ENCODE peak calls at places on chromosome 7, in seven cellular contexts. D is H1, O is stomach, A is transverse colon, Q is GM12892, W is HL-60, C is endothelial cell of umbilical vein. K is an unnamed sample.

GRCh38 chr7:151080091-151080521 is 503 bp downstream of the FASTK start:
- DNase-seq in A (no peak), C (no peak), W (no peak), Q (no peak), D (no peak), O (no peak), K (no peak)

GRCh38 chr7:110921478-110922210 is 169.3 kb upstream of the LRRN3 start:
- DNase-seq in O (no peak), D (no peak), Q (no peak), C (no peak), W (no peak), A (no peak), K (no peak)

GRCh38 chr7:25887795-25888559 is 264.0 kb upstream of the NFE2L3 start:
- DNase-seq in C (no peak), D (no peak), W (no peak), O (no peak), Q (no peak), A (no peak), K (no peak)

GRCh38 chr7:124076844-124077243 is 44.0 kb upstream of the TMEM229A start:
- DNase-seq in D (no peak), W (peak), C (no peak), A (no peak), Q (no peak), O (no peak), K (no peak)

GRCh38 chr7:107744345-107744750 is 406 bp downstream of the CBLL1 start:
- DNase-seq in A (no peak), Q (no peak), O (no peak), D (no peak), W (no peak), C (no peak), K (no peak)

GRCh38 chr7:6256709-6257535 is 15.5 kb downstream of the CYTH3 start:
- DNase-seq in W (peak), D (no peak), A (peak), C (no peak), Q (no peak), O (no peak), K (no peak)

GRCh38 chr7:84638339-84638697 is 443.7 kb upstream of the SEMA3A start:
- DNase-seq in Q (no peak), D (no peak), C (no peak), W (no peak), A (no peak), O (no peak), K (no peak)

GRCh38 chr7:98678215-98678614 is 61.1 kb downstream of the NPTX2 start:
- DNase-seq in Q (no peak), C (no peak), D (no peak), A (no peak), W (no peak), O (no peak), K (no peak)

GRCh38 chr7:47763063-47763974 is 181.4 kb upstream of the TNS3 start:
- DNase-seq in D (no peak), O (no peak), Q (no peak), C (peak), W (no peak), A (peak), K (no peak)

GRCh38 chr7:8296362-8296659 is 34.3 kb upstream of the ICA1 start:
- DNase-seq in A (no peak), W (no peak), Q (no peak), C (no peak), D (no peak), O (no peak), K (no peak)

GRCh38 chr7:11203688-11204087 is 230.0 kb downstream of the PHF14 start:
- DNase-seq in Q (no peak), D (no peak), A (peak), C (no peak), W (no peak), O (no peak), K (no peak)

GRCh38 chr7:11210374-11210773 is 236.7 kb downstream of the PHF14 start:
- DNase-seq in A (no peak), C (no peak), O (no peak), D (no peak), W (no peak), Q (no peak), K (no peak)

GRCh38 chr7:11203224-11203623 is 229.6 kb downstream of the PHF14 start:
- DNase-seq in D (no peak), W (no peak), Q (no peak), A (no peak), C (no peak), O (no peak), K (no peak)

GRCh38 chr7:11207565-11207964 is 233.9 kb downstream of the PHF14 start:
- DNase-seq in A (no peak), C (no peak), Q (no peak), O (no peak), D (no peak), W (no peak), K (no peak)

GRCh38 chr7:11206131-11206921 is 232.7 kb downstream of the PHF14 start:
- DNase-seq in A (no peak), Q (no peak), O (no peak), W (no peak), C (peak), D (no peak), K (no peak)
- TF ChIP-seq POLR2AphosphoS5 in A (no peak), Q (no peak), O (no peak), W (no peak), C (no peak), D (no peak), K (no peak)

DNA sequence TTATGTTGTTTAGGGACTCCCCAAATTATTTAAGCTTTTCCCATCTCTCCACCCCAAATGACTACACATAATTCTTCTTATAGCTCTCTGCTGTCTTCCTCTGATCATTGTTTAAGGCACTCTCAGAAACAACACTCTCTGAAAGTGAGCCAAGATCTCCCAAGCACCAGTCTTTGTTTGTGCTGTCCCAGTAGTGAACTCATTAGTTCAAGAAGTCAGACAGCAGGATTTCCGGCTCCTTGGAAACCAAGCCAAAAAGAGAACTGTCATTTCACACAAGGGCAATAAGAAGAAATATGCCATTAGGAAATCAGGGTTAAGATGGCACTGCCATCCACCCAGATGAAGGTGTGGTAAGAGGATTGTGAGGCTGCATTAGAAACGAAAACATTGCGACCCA is 83.1 kb downstream of the FZD1 start:
- DNase-seq in O (no peak), W (no peak), D (no peak), C (peak), A (no peak), Q (no peak), K (no peak)
- TF ChIP-seq POLR2AphosphoS5 in O (no peak), W (no peak), D (no peak), C (peak), A (no peak), Q (no peak), K (no peak)

GRCh38 chr7:149588930-149589329 is 91.3 kb upstream of the ZNF746 start:
- DNase-seq in C (no peak), O (no peak), D (no peak), W (no peak), A (no peak), Q (no peak), K (no peak)
- TF ChIP-seq POLR2AphosphoS5 in C (no peak), O (no peak), D (no peak), W (no peak), A (no peak), Q (no peak), K (no peak)

GRCh38 chr7:138009350-138009653 is 7.4 kb upstream of the CREB3L2 start:
- DNase-seq in D (no peak), C (no peak), W (no peak), O (no peak), A (no peak), Q (no peak), K (no peak)
- TF ChIP-seq POLR2AphosphoS5 in D (no peak), C (no peak), W (no peak), O (no peak), A (no peak), Q (no peak), K (no peak)

DNA sequence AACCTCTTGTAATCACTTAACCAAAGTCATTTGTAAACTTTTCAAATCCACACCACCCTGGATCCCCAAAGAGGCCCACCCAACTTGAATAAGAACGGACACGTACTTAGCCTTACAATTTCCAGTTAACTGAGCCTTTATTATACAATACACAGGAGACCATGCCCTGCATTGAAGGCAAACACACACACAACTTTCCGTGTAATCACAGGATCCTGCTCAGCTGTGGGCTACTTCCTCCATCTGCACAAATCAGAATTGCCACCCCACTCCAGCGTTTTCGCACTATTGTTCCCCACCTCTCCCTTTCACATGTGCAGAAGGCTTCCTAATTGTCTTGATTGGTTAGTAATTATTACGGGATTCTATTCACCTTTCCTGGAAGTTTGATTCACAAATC is 12.1 kb upstream of the PODXL start:
- DNase-seq in Q (no peak), W (no peak), D (no peak), C (no peak), A (no peak), O (no peak), K (no peak)
- TF ChIP-seq POLR2AphosphoS5 in Q (no peak), W (no peak), D (no peak), C (no peak), A (no peak), O (no peak), K (no peak)

GRCh38 chr7:2373124-2373556 is 18.5 kb downstream of the EIF3B start:
- DNase-seq in O (peak), C (no peak), D (no peak), A (no peak), Q (no peak), W (no peak), K (no peak)
- TF ChIP-seq POLR2AphosphoS5 in O (no peak), C (no peak), D (no peak), A (no peak), Q (peak), W (peak), K (no peak)

GRCh38 chr7:30815016-30815854 is 44.0 kb downstream of the MINDY4 start:
- DNase-seq in A (no peak), C (no peak), W (no peak), Q (no peak), D (no peak), O (no peak), K (no peak)

GRCh38 chr7:30817060-30817770 is 46.0 kb downstream of the MINDY4 start:
- DNase-seq in C (no peak), W (no peak), A (no peak), Q (no peak), D (no peak), O (no peak), K (no peak)

GRCh38 chr7:30813466-30813865 is 42.2 kb downstream of the MINDY4 start:
- DNase-seq in C (no peak), Q (no peak), W (no peak), D (no peak), A (no peak), O (no peak), K (no peak)

GRCh38 chr7:30812676-30813075 is 41.5 kb downstream of the MINDY4 start:
- DNase-seq in Q (no peak), W (no peak), A (no peak), D (no peak), O (no peak), C (no peak), K (no peak)

DNA sequence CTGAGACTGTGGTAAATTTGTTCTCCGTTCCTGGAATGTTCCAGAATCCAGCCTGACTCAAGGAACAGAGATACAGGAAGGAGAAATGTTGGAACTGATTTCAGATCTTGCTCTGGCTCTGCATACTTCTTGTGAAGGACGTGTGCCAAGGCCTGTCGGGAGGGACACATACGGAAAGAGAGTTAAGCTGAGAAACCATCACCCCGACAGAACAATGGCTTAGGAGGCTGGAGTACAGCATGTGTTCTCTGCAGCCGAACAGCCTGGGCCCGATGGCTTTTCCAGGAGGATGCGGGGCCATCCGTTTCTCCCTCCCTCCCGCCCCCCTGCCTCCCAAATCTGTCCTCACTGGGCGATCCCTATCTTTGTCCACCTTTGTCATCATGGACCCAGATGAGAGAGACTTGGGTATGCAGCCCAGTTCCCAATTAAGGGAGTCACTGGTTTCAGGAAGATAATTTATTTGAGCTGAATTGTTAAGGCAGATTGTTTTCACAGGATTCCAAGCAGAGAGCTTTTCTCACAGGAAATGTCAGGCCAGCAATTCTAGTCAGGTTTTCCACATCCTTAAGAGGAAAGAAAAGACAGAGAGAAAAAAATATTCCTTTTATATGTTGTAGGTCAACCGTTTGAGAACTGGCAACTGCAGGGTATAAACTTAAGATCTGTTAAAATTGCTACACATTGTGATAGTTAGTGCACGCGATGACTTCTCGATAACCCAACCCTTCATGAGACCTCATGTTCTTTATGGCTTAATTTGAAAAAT is 45.3 kb downstream of the MINDY4 start:
- DNase-seq in D (no peak), A (no peak), O (no peak), C (peak), Q (no peak), W (no peak), K (no peak)
- TF ChIP-seq POLR2AphosphoS5 in D (no peak), A (no peak), O (no peak), C (no peak), Q (no peak), W (no peak), K (no peak)

K was measured in GM12891.